ENCODE peak calls at places on chromosomes 3 and 15, in six cellular contexts. A is choroid plexus epithelial cell, X is mammary epithelial cell, I is GM03348, Z is H7, V is A549. F is an unnamed sample.

GRCh38 chr3:152349397-152349796 is 80.7 kb downstream of the MBNL1 start:
- DNase-seq in I (peak), X (peak), A (peak), V (no peak), Z (no peak), F (no peak)

GRCh38 chr15:64092075-64092820 is 1.4 kb downstream of the CIAO2A start:
- DNase-seq in Z (peak), A (no peak), I (no peak), X (no peak), V (peak), F (no peak)

GRCh38 chr15:77180757-77181156 is 109.8 kb upstream of the TSPAN3 start:
- DNase-seq in V (no peak), I (peak), X (peak), Z (no peak), A (peak), F (no peak)

GRCh38 chr15:74725241-74725774 is at the start of gene CYP1A1:
- DNase-seq in I (no peak), A (peak), Z (peak), X (peak), V (no peak), F (peak)

GRCh38 chr15:99421758-99422157 is 144.0 kb upstream of the MEF2A start:
- DNase-seq in Z (no peak), X (no peak), V (no peak), A (no peak), I (no peak), F (no peak)

GRCh38 chr3:150603888-150604319 is 783 bp downstream of the SELENOT start:
- DNase-seq in X (no peak), Z (peak), I (no peak), V (no peak), A (no peak), F (no peak)

GRCh38 chr15:71472699-71473098 is 337.7 kb upstream of the NR2E3 start:
- DNase-seq in A (no peak), I (no peak), Z (no peak), V (no peak), X (no peak), F (no peak)

GRCh38 chr15:65089206-65089824 is 12.8 kb downstream of the KBTBD13 start:
- DNase-seq in X (no peak), A (peak), V (no peak), I (no peak), Z (no peak), F (peak)

GRCh38 chr15:98850991-98851776 is 156.4 kb downstream of the PGPEP1L start:
- DNase-seq in V (peak), A (peak), X (peak), I (peak), Z (peak), F (peak)

GRCh38 chr3:4794798-4795197 is 184.4 kb upstream of the BHLHE40 start:
- DNase-seq in I (no peak), A (no peak), Z (no peak), X (no peak), V (no peak), F (no peak)

GRCh38 chr3:57126244-57126643 is 38.9 kb downstream of the IL17RD start:
- DNase-seq in X (no peak), I (no peak), V (no peak), Z (peak), A (no peak), F (peak)

GRCh38 chr15:92808611-92809063 is 91.5 kb upstream of the CHD2 start:
- DNase-seq in Z (peak), A (peak), I (peak), V (peak), X (peak), F (no peak)

GRCh38 chr3:123405021-123405420 is 43.9 kb downstream of the ADCY5 start:
- DNase-seq in Z (no peak), X (no peak), A (no peak), V (no peak), I (no peak), F (no peak)

GRCh38 chr3:100463002-100463401 is 29.4 kb upstream of the TMEM45A start:
- DNase-seq in Z (peak), V (peak), X (peak), A (peak), I (peak), F (peak)

GRCh38 chr15:73375755-73376305 is 7.1 kb upstream of the HCN4 start:
- DNase-seq in I (no peak), X (no peak), A (no peak), Z (peak), V (no peak), F (no peak)

GRCh38 chr3:181782306-181782924 is 70.7 kb downstream of the SOX2 start:
- DNase-seq in Z (peak), I (no peak), A (peak), X (peak), V (peak), F (no peak)

GRCh38 chr3:152308475-152308844 is 39.7 kb downstream of the MBNL1 start:
- DNase-seq in Z (no peak), A (no peak), X (no peak), I (no peak), V (no peak), F (no peak)

GRCh38 chr3:149831321-149831720 is 18.3 kb downstream of the RNF13 start:
- DNase-seq in V (no peak), X (no peak), A (no peak), I (no peak), Z (no peak), F (no peak)

GRCh38 chr15:47688573-47689086 is 28.7 kb upstream of the SEMA6D start:
- DNase-seq in V (no peak), A (peak), I (peak), X (peak), Z (no peak), F (no peak)

F was measured in neural progenitor cell.